ENCODE peak calls at places on chromosomes 3 and 15, in six cellular contexts. One of them, this sample, is unnamed.

GRCh38 chr15:46848704-46849103 is 868.6 kb upstream of the SEMA6D start:
- DNase-seq in GM12878: no peak
- DNase-seq in HepG2: no peak
- DNase-seq in H1: no peak
- DNase-seq in K562: no peak
- DNase-seq in SK-N-SH: no peak
- DNase-seq in this sample: no peak

GRCh38 chr3:147652682-147653081 is 243.5 kb downstream of the ZIC1 start:
- DNase-seq in SK-N-SH: no peak
- DNase-seq in HepG2: no peak
- DNase-seq in K562: no peak
- DNase-seq in H1: no peak
- DNase-seq in GM12878: no peak
- DNase-seq in this sample: no peak

GRCh38 chr3:56887402-56888025 is 85.8 kb upstream of the ARHGEF3 start:
- DNase-seq in SK-N-SH: no peak
- DNase-seq in GM12878: no peak
- DNase-seq in K562: no peak
- DNase-seq in H1: no peak
- DNase-seq in HepG2: no peak
- DNase-seq in this sample: no peak

GRCh38 chr15:67839358-67839928 is 402 bp downstream of the RNU6-1 start:
- DNase-seq in HepG2: peak; percentile 40
- DNase-seq in SK-N-SH: peak; percentile 76
- DNase-seq in H1: no peak
- DNase-seq in K562: peak; percentile 71
- DNase-seq in GM12878: no peak
- DNase-seq in this sample: no peak

GRCh38 chr3:156761713-156762575 is 64.2 kb upstream of the LEKR1 start:
- DNase-seq in SK-N-SH: no peak
- DNase-seq in K562: no peak
- DNase-seq in GM12878: no peak
- DNase-seq in HepG2: no peak
- DNase-seq in H1: no peak
- DNase-seq in this sample: no peak

GRCh38 chr3:37096292-37096691 is 78.1 kb downstream of the LRRFIP2 start:
- DNase-seq in H1: no peak
- DNase-seq in SK-N-SH: no peak
- DNase-seq in K562: no peak
- DNase-seq in HepG2: peak; percentile 73
- DNase-seq in GM12878: no peak
- DNase-seq in this sample: no peak

GRCh38 chr3:69294014-69294771 is 91.7 kb downstream of the FRMD4B start:
- DNase-seq in K562: no peak
- DNase-seq in GM12878: no peak
- DNase-seq in SK-N-SH: no peak
- DNase-seq in HepG2: no peak
- DNase-seq in H1: no peak
- DNase-seq in this sample: no peak

GRCh38 chr15:38547255-38547997 is 17.2 kb downstream of the RASGRP1 start:
- DNase-seq in SK-N-SH: no peak
- DNase-seq in H1: no peak
- DNase-seq in HepG2: no peak
- DNase-seq in K562: peak; percentile 26
- DNase-seq in GM12878: no peak
- DNase-seq in this sample: no peak

GRCh38 chr3:50390523-50391177 is 31.3 kb upstream of the TMEM115 start:
- DNase-seq in GM12878: no peak
- DNase-seq in SK-N-SH: peak; percentile 90
- DNase-seq in HepG2: no peak
- DNase-seq in K562: no peak
- DNase-seq in H1: no peak
- DNase-seq in this sample: no peak

GRCh38 chr3:12571986-12572385 is 15.1 kb downstream of the MKRN2 start:
- DNase-seq in SK-N-SH: no peak
- DNase-seq in HepG2: no peak
- DNase-seq in K562: no peak
- DNase-seq in GM12878: no peak
- DNase-seq in H1: no peak
- DNase-seq in this sample: no peak

GRCh38 chr3:133663569-133664313 is 2.0 kb upstream of the TOPBP1 start:
- DNase-seq in SK-N-SH: peak; percentile 67
- DNase-seq in H1: peak; percentile 47
- DNase-seq in HepG2: peak; percentile 82
- DNase-seq in K562: peak; percentile 63
- DNase-seq in GM12878: no peak
- DNase-seq in this sample: no peak

GRCh38 chr3:156688849-156689452 is 14.6 kb downstream of the TIPARP start:
- DNase-seq in GM12878: no peak
- DNase-seq in H1: no peak
- DNase-seq in HepG2: no peak
- DNase-seq in K562: no peak
- DNase-seq in SK-N-SH: no peak
- DNase-seq in this sample: no peak

GRCh38 chr15:62886431-62887071 is 156.0 kb upstream of the TPM1 start:
- DNase-seq in K562: no peak
- DNase-seq in SK-N-SH: no peak
- DNase-seq in GM12878: no peak
- DNase-seq in HepG2: peak; percentile 97
- DNase-seq in H1: peak; percentile 63
- DNase-seq in this sample: no peak

GRCh38 chr3:50194903-50195500 is 3.6 kb downstream of the GNAT1 start:
- DNase-seq in H1: peak; percentile 82
- DNase-seq in SK-N-SH: peak; percentile 87
- DNase-seq in K562: peak; percentile 85
- DNase-seq in GM12878: no peak
- DNase-seq in HepG2: peak; percentile 52
- DNase-seq in this sample: peak; percentile 58

GRCh38 chr15:76998661-76999285 is 3.8 kb downstream of the PSTPIP1 start:
- DNase-seq in HepG2: no peak
- DNase-seq in H1: no peak
- DNase-seq in K562: no peak
- DNase-seq in GM12878: no peak
- DNase-seq in SK-N-SH: peak; percentile 66
- DNase-seq in this sample: no peak

GRCh38 chr15:65583701-65584100 is 27.2 kb downstream of the INTS14 start:
- DNase-seq in GM12878: peak; percentile 28
- DNase-seq in H1: no peak
- DNase-seq in K562: no peak
- DNase-seq in SK-N-SH: peak; percentile 10
- DNase-seq in HepG2: peak; percentile 37
- DNase-seq in this sample: peak; percentile 27
- TF ChIP-seq TAF1 in GM12878: no peak
- TF ChIP-seq TAF1 in H1: no peak
- TF ChIP-seq TAF1 in K562: no peak
- TF ChIP-seq TAF1 in SK-N-SH: no peak
- TF ChIP-seq TAF1 in HepG2: no peak
- TF ChIP-seq TAF1 in this sample: no peak

GRCh38 chr3:43073836-43074220 is 32.1 kb downstream of the POMGNT2 start:
- DNase-seq in GM12878: no peak
- DNase-seq in SK-N-SH: no peak
- DNase-seq in H1: no peak
- DNase-seq in K562: no peak
- DNase-seq in HepG2: no peak
- DNase-seq in this sample: no peak

GRCh38 chr3:43075904-43076661 is 29.8 kb downstream of the POMGNT2 start:
- DNase-seq in SK-N-SH: no peak
- DNase-seq in K562: no peak
- DNase-seq in HepG2: no peak
- DNase-seq in GM12878: no peak
- DNase-seq in H1: no peak
- DNase-seq in this sample: no peak

GRCh38 chr3:43074482-43074881 is 31.4 kb downstream of the POMGNT2 start:
- DNase-seq in K562: no peak
- DNase-seq in H1: no peak
- DNase-seq in GM12878: no peak
- DNase-seq in SK-N-SH: no peak
- DNase-seq in HepG2: no peak
- DNase-seq in this sample: no peak

GRCh38 chr3:43076857-43077256 is 29.0 kb downstream of the POMGNT2 start:
- DNase-seq in K562: no peak
- DNase-seq in SK-N-SH: peak; percentile 64
- DNase-seq in GM12878: no peak
- DNase-seq in H1: peak; percentile 2
- DNase-seq in HepG2: no peak
- DNase-seq in this sample: no peak

GRCh38 chr3:43074901-43075689 is 30.8 kb downstream of the POMGNT2 start:
- DNase-seq in GM12878: no peak
- DNase-seq in HepG2: no peak
- DNase-seq in H1: no peak
- DNase-seq in K562: no peak
- DNase-seq in SK-N-SH: no peak
- DNase-seq in this sample: no peak
- TF ChIP-seq TAF1 in GM12878: no peak
- TF ChIP-seq TAF1 in HepG2: no peak
- TF ChIP-seq TAF1 in H1: no peak
- TF ChIP-seq TAF1 in K562: no peak
- TF ChIP-seq TAF1 in SK-N-SH: no peak
- TF ChIP-seq TAF1 in this sample: no peak

DNA sequence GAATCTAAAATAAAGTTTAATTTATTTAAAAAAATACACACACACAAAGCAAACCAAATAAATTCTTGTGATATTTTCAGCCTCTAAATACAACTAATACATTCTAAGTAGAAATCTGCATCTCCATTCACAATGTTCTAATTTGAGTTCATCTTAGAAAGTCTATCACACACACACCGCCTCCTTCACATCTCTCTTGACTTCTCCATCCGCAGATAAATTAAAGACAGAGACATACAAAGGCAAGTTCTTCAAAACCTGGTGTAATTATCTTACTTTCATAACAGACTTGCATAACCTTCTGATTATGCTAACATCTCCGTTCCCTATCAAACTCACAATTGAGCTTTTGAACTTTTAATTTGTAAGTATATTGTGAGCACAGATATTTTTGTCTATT is 657.3 kb downstream of the VGLL3 start:
- DNase-seq in K562: no peak
- DNase-seq in H1: no peak
- DNase-seq in GM12878: no peak
- DNase-seq in HepG2: no peak
- DNase-seq in SK-N-SH: no peak
- DNase-seq in this sample: no peak
- TF ChIP-seq TAF1 in K562: no peak
- TF ChIP-seq TAF1 in H1: no peak
- TF ChIP-seq TAF1 in GM12878: no peak
- TF ChIP-seq TAF1 in HepG2: no peak
- TF ChIP-seq TAF1 in SK-N-SH: no peak
- TF ChIP-seq TAF1 in this sample: no peak

GRCh38 chr3:45681846-45682245 is 7.3 kb upstream of the SACM1L start:
- DNase-seq in K562: no peak
- DNase-seq in HepG2: no peak
- DNase-seq in H1: no peak
- DNase-seq in SK-N-SH: no peak
- DNase-seq in GM12878: no peak
- DNase-seq in this sample: no peak

GRCh38 chr3:45682786-45683185 is 6.4 kb upstream of the SACM1L start:
- DNase-seq in GM12878: no peak
- DNase-seq in HepG2: no peak
- DNase-seq in SK-N-SH: no peak
- DNase-seq in H1: no peak
- DNase-seq in K562: no peak
- DNase-seq in this sample: no peak

GRCh38 chr3:45682311-45682710 is 6.9 kb upstream of the SACM1L start:
- DNase-seq in GM12878: no peak
- DNase-seq in SK-N-SH: peak; percentile 54
- DNase-seq in HepG2: no peak
- DNase-seq in H1: no peak
- DNase-seq in K562: no peak
- DNase-seq in this sample: no peak

GRCh38 chr3:45684327-45684892 is 4.8 kb upstream of the SACM1L start:
- DNase-seq in H1: no peak
- DNase-seq in HepG2: peak; percentile 19
- DNase-seq in K562: no peak
- DNase-seq in GM12878: no peak
- DNase-seq in SK-N-SH: no peak
- DNase-seq in this sample: no peak

DNA sequence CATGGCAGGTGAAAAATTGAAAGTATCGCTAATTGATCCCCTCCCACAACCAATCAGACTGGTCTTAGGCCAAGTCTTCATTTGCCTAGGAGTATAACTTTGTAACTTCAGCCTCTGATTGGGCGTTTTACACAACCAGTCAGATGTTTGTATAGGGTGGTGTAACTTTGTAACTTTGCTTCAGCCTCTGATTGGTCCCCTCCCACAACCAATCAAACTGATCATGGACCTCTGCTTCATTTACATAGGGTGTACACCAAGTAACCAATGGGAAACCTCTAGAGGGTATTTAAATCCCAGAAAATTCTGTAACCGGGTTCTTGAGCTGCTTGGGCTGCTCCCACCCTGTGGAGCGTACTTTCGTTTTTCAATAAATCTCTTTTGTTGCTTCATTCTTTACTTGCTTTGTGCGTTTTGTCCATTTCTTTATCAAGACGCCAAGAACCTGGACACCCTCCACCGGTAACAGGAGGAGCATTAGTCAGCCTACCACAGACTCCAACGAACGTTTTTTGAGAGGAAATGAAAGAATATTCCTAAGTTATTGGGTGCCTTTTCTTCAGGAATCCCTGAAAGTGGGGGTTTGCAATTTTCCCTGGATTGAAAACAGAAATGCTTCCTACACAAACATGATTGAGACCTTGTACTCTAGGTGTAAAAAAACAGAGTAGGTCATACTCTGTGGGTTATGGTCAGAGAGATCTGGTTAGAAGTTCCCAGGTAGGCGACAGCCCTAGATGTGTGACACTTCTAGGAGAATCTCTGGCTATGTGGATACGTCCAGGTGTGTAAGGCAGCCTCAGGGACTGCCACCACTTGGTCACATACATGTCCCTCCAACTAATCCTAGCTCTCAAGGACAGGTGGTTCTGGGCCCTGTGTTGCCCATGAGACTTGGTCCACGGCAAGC is 5.5 kb upstream of the SACM1L start:
- DNase-seq in K562: peak; percentile 80
- DNase-seq in HepG2: peak; percentile 49
- DNase-seq in GM12878: no peak
- DNase-seq in SK-N-SH: no peak
- DNase-seq in H1: no peak
- DNase-seq in this sample: no peak
- TF ChIP-seq TAF1 in K562: no peak
- TF ChIP-seq TAF1 in HepG2: no peak
- TF ChIP-seq TAF1 in GM12878: no peak
- TF ChIP-seq TAF1 in SK-N-SH: no peak
- TF ChIP-seq TAF1 in H1: no peak
- TF ChIP-seq TAF1 in this sample: no peak

DNA sequence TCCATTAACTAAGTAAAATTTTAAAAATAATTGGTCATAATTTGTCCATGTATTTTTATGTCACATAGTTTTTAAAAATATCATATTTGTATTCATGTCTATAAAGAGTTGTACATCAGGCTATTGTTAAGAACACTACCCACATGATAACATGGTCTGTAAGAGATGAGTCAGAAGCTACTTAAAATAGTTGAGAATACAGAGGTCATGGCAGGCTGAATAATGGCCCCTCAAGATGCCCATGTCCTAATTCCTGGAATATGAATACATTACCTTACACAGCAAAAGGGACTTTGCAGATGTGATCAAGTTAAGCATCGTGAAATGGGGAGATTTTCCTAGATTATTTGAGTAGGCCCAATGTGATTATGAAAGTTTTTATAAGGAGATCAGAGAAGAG is 782.9 kb upstream of the GOLIM4 start:
- DNase-seq in SK-N-SH: no peak
- DNase-seq in H1: no peak
- DNase-seq in K562: no peak
- DNase-seq in HepG2: no peak
- DNase-seq in GM12878: no peak
- DNase-seq in this sample: no peak
- TF ChIP-seq TAF1 in SK-N-SH: no peak
- TF ChIP-seq TAF1 in H1: no peak
- TF ChIP-seq TAF1 in K562: no peak
- TF ChIP-seq TAF1 in HepG2: no peak
- TF ChIP-seq TAF1 in GM12878: no peak
- TF ChIP-seq TAF1 in this sample: no peak

This sample was measured in GM12892.